ENCODE peak calls at places on chromosome 22, in four cellular contexts. P is stimulated activated CD8-positive, alpha-beta memory T cell treated with anti-CD3 and anti-CD28 coated beads, Interleukin-4, amount 100 ng/mL, for 1 hour; M is astrocyte of the spinal cord; J is head of caudate nucleus. H is an unnamed sample.

GRCh38 chr22:29784451-29785361 is 17.5 kb downstream of the UQCR10 start:
- DNase-seq in M (no peak), J (peak), P (no peak), H (no peak)

GRCh38 chr22:32619614-32620426 is 145.2 kb downstream of the FBXO7 start:
- DNase-seq in P (no peak), J (no peak), M (peak), H (no peak)

GRCh38 chr22:27913162-27913741 is 5.8 kb downstream of the PITPNB start:
- DNase-seq in P (no peak), M (no peak), J (no peak), H (no peak)

GRCh38 chr22:31177420-31178162 is 17.6 kb downstream of the RNF185 start:
- DNase-seq in P (no peak), J (no peak), M (peak), H (peak)

GRCh38 chr22:41217553-41218157 is 12.5 kb downstream of the L3MBTL2 start:
- DNase-seq in M (peak), P (no peak), J (peak), H (no peak)

GRCh38 chr22:38465673-38466490 is 2.0 kb upstream of the KDELR3 start:
- DNase-seq in M (no peak), P (no peak), J (no peak), H (no peak)

GRCh38 chr22:39984006-39984405 is 10.7 kb upstream of the FAM83F start:
- DNase-seq in M (no peak), P (no peak), J (no peak), H (no peak)

GRCh38 chr22:44623771-44624510 is 78.1 kb upstream of the PRR5 start:
- DNase-seq in M (no peak), J (no peak), P (no peak), H (no peak)

GRCh38 chr22:32237905-32238304 is 17.2 kb downstream of the SLC5A4 start:
- DNase-seq in M (no peak), P (no peak), J (no peak), H (no peak)

GRCh38 chr22:45503816-45504702 is 1.4 kb downstream of the FBLN1 start:
- DNase-seq in M (peak), J (no peak), P (no peak), H (no peak)

GRCh38 chr22:43944670-43945430 is 10.4 kb upstream of the SAMM50 start:
- DNase-seq in P (no peak), M (no peak), J (no peak), H (no peak)

GRCh38 chr22:28448625-28449024 is 231.0 kb downstream of the TTC28 start:
- DNase-seq in P (no peak), M (no peak), J (no peak), H (no peak)

GRCh38 chr22:27135582-27135981 is 478.2 kb downstream of the MIAT start:
- DNase-seq in J (no peak), M (peak), P (no peak), H (no peak)

GRCh38 chr22:43151251-43152000 is at the start of gene TSPO:
- DNase-seq in J (peak), M (peak), P (no peak), H (no peak)

GRCh38 chr22:44919691-44920090 is 90.1 kb downstream of the PHF21B start:
- DNase-seq in J (no peak), M (no peak), P (no peak), H (no peak)

GRCh38 chr22:29106839-29107238 is 34.0 kb downstream of the KREMEN1 start:
- DNase-seq in M (no peak), P (no peak), J (no peak), H (no peak)

GRCh38 chr22:21669026-21669425 is 3.2 kb downstream of the PPIL2 start:
- DNase-seq in J (no peak), M (no peak), P (no peak), H (no peak)

GRCh38 chr22:31948002-31948401 is 3.7 kb downstream of the YWHAH start:
- DNase-seq in P (no peak), J (no peak), M (no peak), H (no peak)

GRCh38 chr22:49968313-49968830 is 7.8 kb downstream of the PIM3 start:
- DNase-seq in P (no peak), J (no peak), M (no peak), H (no peak)

GRCh38 chr22:24457894-24458293 is 30.5 kb downstream of the ADORA2A start:
- DNase-seq in J (no peak), M (no peak), P (no peak), H (no peak)

GRCh38 chr22:17787159-17788022 is 13.1 kb upstream of the BID start:
- DNase-seq in M (peak), P (no peak), J (no peak), H (no peak)

GRCh38 chr22:37802310-37803194 is 5.2 kb upstream of the GCAT start:
- DNase-seq in P (no peak), M (peak), J (peak), H (no peak)

GRCh38 chr22:21917206-21917958 is 35.3 kb downstream of the PPM1F start:
- DNase-seq in M (peak), P (no peak), J (no peak), H (no peak)

GRCh38 chr22:25896098-25896497 is 154.1 kb downstream of the MYO18B start:
- DNase-seq in J (no peak), P (no peak), M (no peak), H (no peak)

GRCh38 chr22:20060700-20061480 is 19.2 kb upstream of the DGCR8 start:
- DNase-seq in J (no peak), P (no peak), M (no peak), H (no peak)

GRCh38 chr22:35140879-35141745 is 75.2 kb downstream of the ISX start:
- DNase-seq in P (no peak), J (no peak), M (no peak), H (no peak)

GRCh38 chr22:35353318-35353717 is 27.6 kb upstream of the HMOX1 start:
- DNase-seq in P (no peak), M (no peak), J (no peak), H (no peak)

GRCh38 chr22:25759825-25760231 is 17.8 kb downstream of the MYO18B start:
- DNase-seq in P (no peak), M (peak), J (no peak), H (peak)

GRCh38 chr22:37163618-37164534 is 14.2 kb upstream of the IL2RB start:
- DNase-seq in J (no peak), P (no peak), M (no peak), H (no peak)

GRCh38 chr22:41833369-41834004 is 582 bp downstream of the SREBF2 start:
- DNase-seq in J (peak), M (no peak), P (no peak), H (no peak)

GRCh38 chr22:43852605-43853327 is 9.5 kb downstream of the SULT4A1 start:
- DNase-seq in P (no peak), J (no peak), M (no peak), H (no peak)

GRCh38 chr22:40345801-40346177 is 511 bp upstream of the ADSL start:
- DNase-seq in M (no peak), P (no peak), J (no peak), H (no peak)

GRCh38 chr22:33883561-33883960 is 36.7 kb downstream of the LARGE1 start:
- DNase-seq in P (no peak), J (no peak), M (no peak), H (peak)

GRCh38 chr22:35752172-35752832 is 34.6 kb downstream of the APOL5 start:
- DNase-seq in P (no peak), J (no peak), M (no peak), H (no peak)

GRCh38 chr22:39933741-39934140 is 26.5 kb upstream of the TMA7B start:
- DNase-seq in M (no peak), P (no peak), J (no peak), H (no peak)